ENCODE peak calls at places on chromosomes 12 and 14, in ten cellular contexts. C is NCI-H187; J is A549; O is upper lobe of right lung; E is stimulated activated CD8-positive, alpha-beta memory T cell treated with anti-CD3 and anti-CD28 coated beads, Interleukin-4, amount 100 ng/mL, for 48 hours; D is neuronal stem cell; P is nephron progenitor cell; A is ELR; X is AG09319; Q is astrocyte of the spinal cord. I is an unnamed sample.

GRCh38 chr12:57237952-57238853 is 8.7 kb downstream of the SHMT2 start:
- DNase-seq in E (peak), A (no peak), C (peak), J (no peak), X (no peak), P (no peak), O (peak), D (no peak), Q (no peak), I (no peak)

GRCh38 chr12:77167801-77168200 is 102.4 kb upstream of the E2F7 start:
- DNase-seq in Q (no peak), J (no peak), A (peak), O (no peak), P (no peak), C (no peak), D (no peak), X (no peak), E (no peak), I (no peak)

GRCh38 chr12:50050410-50051280 is 6.8 kb upstream of the ASIC1 start:
- DNase-seq in E (no peak), X (no peak), C (no peak), P (peak), Q (peak), O (peak), J (no peak), D (no peak), A (no peak), I (peak)

GRCh38 chr12:109951136-109951535 is 45.0 kb downstream of the GIT2 start:
- DNase-seq in X (no peak), Q (peak), D (no peak), A (peak), J (no peak), O (no peak), C (no peak), P (no peak), E (no peak), I (peak)

GRCh38 chr12:54040148-54040494 is 7.3 kb downstream of the HOXC5 start:
- DNase-seq in C (no peak), E (no peak), A (peak), D (no peak), P (peak), Q (no peak), J (peak), O (no peak), X (no peak), I (no peak)

GRCh38 chr14:93648440-93649168 is 139.7 kb downstream of the PRIMA1 start:
- DNase-seq in P (peak), A (peak), J (peak), D (no peak), E (peak), C (no peak), X (no peak), O (no peak), Q (no peak), I (no peak)

GRCh38 chr14:95136631-95137030 is 20.7 kb downstream of the DICER1 start:
- DNase-seq in C (no peak), Q (no peak), O (no peak), X (no peak), P (no peak), J (no peak), D (no peak), A (no peak), E (no peak), I (no peak)

GRCh38 chr14:93655078-93655750 is 133.1 kb downstream of the PRIMA1 start:
- DNase-seq in D (peak), E (no peak), O (no peak), J (peak), P (peak), A (peak), Q (peak), C (peak), X (peak), I (peak)

GRCh38 chr14:26841361-26841760 is 243.5 kb upstream of the NOVA1 start:
- DNase-seq in E (no peak), D (no peak), C (no peak), J (no peak), O (no peak), A (peak), P (no peak), Q (peak), X (no peak), I (no peak)

GRCh38 chr14:96086032-96086431 is 46.9 kb downstream of the C14orf132 start:
- DNase-seq in X (no peak), D (no peak), P (no peak), A (peak), C (no peak), O (no peak), E (no peak), Q (peak), J (peak), I (peak)

GRCh38 chr12:94242871-94243270 is 94.5 kb downstream of the PLXNC1 start:
- DNase-seq in O (no peak), Q (no peak), D (no peak), J (no peak), C (no peak), E (no peak), A (no peak), P (no peak), X (no peak), I (no peak)

GRCh38 chr14:72590577-72590976 is 303.3 kb downstream of the DPF3 start:
- DNase-seq in Q (no peak), X (no peak), E (no peak), J (no peak), A (no peak), C (no peak), P (no peak), O (no peak), D (no peak), I (no peak)

GRCh38 chr14:22178330-22178981 is 410.6 kb downstream of the DAD1 start:
- DNase-seq in D (no peak), J (no peak), A (no peak), C (no peak), P (no peak), X (no peak), O (no peak), Q (peak), E (no peak), I (peak)

GRCh38 chr14:43410631-43411030 is 1096.5 kb downstream of the FSCB start:
- DNase-seq in X (no peak), Q (no peak), C (no peak), J (no peak), A (no peak), D (no peak), P (no peak), O (peak), E (no peak), I (no peak)

GRCh38 chr12:64912501-64912900 is 88.1 kb downstream of the TBC1D30 start:
- DNase-seq in A (peak), Q (peak), J (no peak), X (no peak), P (no peak), C (no peak), E (no peak), D (no peak), O (no peak), I (no peak)

GRCh38 chr14:50340945-50341344 is 28.8 kb downstream of the DMAC2L start:
- DNase-seq in P (peak), Q (no peak), C (no peak), A (peak), J (no peak), O (no peak), E (no peak), X (no peak), D (no peak), I (no peak)

GRCh38 chr14:68976160-68977067 is 2.7 kb downstream of the ACTN1 start:
- DNase-seq in P (no peak), A (peak), Q (no peak), C (no peak), D (no peak), X (no peak), J (no peak), O (no peak), E (no peak), I (no peak)

GRCh38 chr14:41120400-41120799 is 486.3 kb upstream of the LRFN5 start:
- DNase-seq in D (no peak), A (no peak), Q (no peak), P (no peak), C (no peak), J (no peak), O (no peak), E (no peak), X (no peak), I (no peak)

GRCh38 chr12:8045952-8046944 is 13.7 kb downstream of the FOXJ2 start:
- DNase-seq in C (peak), Q (peak), D (peak), E (peak), X (peak), A (peak), P (peak), O (peak), J (peak), I (peak)

GRCh38 chr14:96351986-96352385 is 11.2 kb downstream of the ATG2B start:
- DNase-seq in D (no peak), O (no peak), P (no peak), C (no peak), E (no peak), Q (no peak), X (no peak), J (peak), A (peak), I (no peak)